ENCODE peak calls at places on chromosome 17, in seven cellular contexts. R, X, Q, T, D, O and W are unnamed samples.

GRCh38 chr17:37713624-37714023 is 31.2 kb downstream of the HNF1B start:
- DNase-seq in R (no peak), X (no peak), Q (no peak), T (no peak), D (no peak), O (no peak), W (no peak)

GRCh38 chr17:50062323-50063243 is 6.7 kb downstream of the ITGA3 start:
- DNase-seq in R (no peak), X (peak), Q (no peak), T (no peak), D (no peak), O (peak), W (peak)

GRCh38 chr17:40936437-40936971 is 942 bp downstream of the KRT23 start:
- DNase-seq in R (no peak), X (no peak), Q (no peak), T (no peak), D (no peak), O (peak), W (no peak)

GRCh38 chr17:32828822-32829221 is 48.1 kb downstream of the MYO1D start:
- DNase-seq in R (no peak), X (no peak), Q (no peak), T (no peak), D (no peak), O (no peak), W (no peak)

GRCh38 chr17:11996722-11997146 is 541 bp downstream of the ZNF18 start:
- DNase-seq in R (peak), X (peak), Q (no peak), T (peak), D (no peak), O (peak), W (peak)

GRCh38 chr17:56737741-56738161 is 96.0 kb downstream of the C17orf67 start:
- DNase-seq in R (no peak), X (peak), Q (no peak), T (peak), D (no peak), O (no peak), W (no peak)

GRCh38 chr17:62780273-62780672 is 27.8 kb downstream of the MARCHF10 start:
- DNase-seq in R (no peak), X (no peak), Q (peak), T (no peak), D (no peak), O (no peak), W (no peak)

GRCh38 chr17:38326996-38327792 is 16.6 kb downstream of the GPR179 start:
- DNase-seq in R (no peak), X (no peak), Q (peak), T (no peak), D (no peak), O (no peak), W (no peak)

GRCh38 chr17:4369557-4370230 is 3.2 kb upstream of the UBE2G1 start:
- DNase-seq in R (no peak), X (no peak), Q (no peak), T (no peak), D (no peak), O (no peak), W (no peak)

GRCh38 chr17:76528156-76528527 is 9.4 kb downstream of the CYGB start:
- DNase-seq in R (no peak), X (peak), Q (no peak), T (no peak), D (no peak), O (no peak), W (no peak)

GRCh38 chr17:31144427-31144826 is 49.6 kb downstream of the NF1 start:
- DNase-seq in R (no peak), X (no peak), Q (peak), T (peak), D (peak), O (no peak), W (no peak)

GRCh38 chr17:37790153-37790552 is 45.3 kb upstream of the HNF1B start:
- DNase-seq in R (no peak), X (no peak), Q (no peak), T (peak), D (no peak), O (no peak), W (no peak)

GRCh38 chr17:21113106-21113690 is 13.6 kb upstream of the DHRS7B start:
- DNase-seq in R (no peak), X (no peak), Q (no peak), T (no peak), D (no peak), O (no peak), W (no peak)

GRCh38 chr17:10738516-10739258 is 8.9 kb upstream of the TMEM220 start:
- DNase-seq in R (no peak), X (no peak), Q (peak), T (no peak), D (no peak), O (no peak), W (no peak)

GRCh38 chr17:9022553-9023388 is 1.5 kb downstream of the NTN1 start:
- DNase-seq in R (no peak), X (no peak), Q (peak), T (peak), D (peak), O (no peak), W (peak)

GRCh38 chr17:49966767-49967166 is 2.2 kb upstream of the DLX4 start:
- DNase-seq in R (no peak), X (no peak), Q (no peak), T (no peak), D (no peak), O (no peak), W (no peak)

GRCh38 chr17:38870259-38871165 is 654 bp downstream of the LASP1 start:
- DNase-seq in R (no peak), X (peak), Q (peak), T (peak), D (no peak), O (no peak), W (peak)

GRCh38 chr17:66775881-66776400 is 59.0 kb upstream of the CACNG5 start:
- DNase-seq in R (no peak), X (no peak), Q (peak), T (peak), D (no peak), O (no peak), W (no peak)

GRCh38 chr17:40283662-40284061 is 4.0 kb upstream of the CDC6 start:
- DNase-seq in R (no peak), X (peak), Q (no peak), T (no peak), D (no peak), O (no peak), W (peak)

GRCh38 chr17:5711344-5711743 is 127.0 kb upstream of the NLRP1 start:
- DNase-seq in R (no peak), X (no peak), Q (peak), T (peak), D (peak), O (no peak), W (no peak)

GRCh38 chr17:4539025-4539424 is 16.2 kb downstream of the MYBBP1A start:
- DNase-seq in R (no peak), X (no peak), Q (no peak), T (no peak), D (no peak), O (no peak), W (no peak)

GRCh38 chr17:66580178-66580577 is 254.7 kb upstream of the CACNG5 start:
- DNase-seq in R (no peak), X (peak), Q (peak), T (peak), D (peak), O (no peak), W (peak)

GRCh38 chr17:41870097-41870496 is 4.9 kb upstream of the KLHL11 start:
- DNase-seq in R (no peak), X (no peak), Q (no peak), T (no peak), D (no peak), O (no peak), W (no peak)

GRCh38 chr17:77419547-77420475 is 279.0 kb downstream of the SEC14L1 start:
- DNase-seq in R (no peak), X (peak), Q (peak), T (peak), D (no peak), O (no peak), W (peak)

GRCh38 chr17:2138318-2138717 is 83.4 kb downstream of the HIC1 start:
- DNase-seq in R (no peak), X (no peak), Q (no peak), T (no peak), D (no peak), O (no peak), W (peak)

GRCh38 chr17:66283971-66284370 is 18.4 kb upstream of the PRKCA start:
- DNase-seq in R (no peak), X (peak), Q (no peak), T (no peak), D (no peak), O (no peak), W (no peak)

GRCh38 chr17:78873519-78874340 is 29.3 kb downstream of the CEP295NL start:
- DNase-seq in R (no peak), X (peak), Q (no peak), T (no peak), D (no peak), O (no peak), W (no peak)

GRCh38 chr17:78019367-78019975 is 61.0 kb downstream of the TNRC6C start:
- DNase-seq in R (no peak), X (peak), Q (no peak), T (peak), D (no peak), O (no peak), W (peak)

GRCh38 chr17:69819316-69820087 is 255.5 kb upstream of the KCNJ16 start:
- DNase-seq in R (no peak), X (peak), Q (no peak), T (no peak), D (no peak), O (no peak), W (peak)

GRCh38 chr17:19987897-19988296 is 10.3 kb upstream of the AKAP10 start:
- DNase-seq in R (no peak), X (no peak), Q (no peak), T (no peak), D (no peak), O (no peak), W (no peak)

GRCh38 chr17:28471531-28472342 is 1.7 kb upstream of the SLC13A2 start:
- DNase-seq in R (no peak), X (no peak), Q (no peak), T (peak), D (no peak), O (peak), W (no peak)

GRCh38 chr17:16988749-16989229 is 16.9 kb upstream of the TNFRSF13B start:
- DNase-seq in R (no peak), X (no peak), Q (no peak), T (no peak), D (no peak), O (no peak), W (no peak)

GRCh38 chr17:44935116-44935515 is 12.5 kb downstream of the KIF18B start:
- DNase-seq in R (no peak), X (no peak), Q (peak), T (no peak), D (no peak), O (no peak), W (no peak)

GRCh38 chr17:72646176-72646575 is 446.3 kb downstream of the SLC39A11 start:
- DNase-seq in R (no peak), X (peak), Q (no peak), T (peak), D (no peak), O (peak), W (no peak)

GRCh38 chr17:3890082-3890892 is 2.6 kb downstream of the CAMKK1 start:
- DNase-seq in R (no peak), X (peak), Q (no peak), T (no peak), D (no peak), O (peak), W (peak)

GRCh38 chr17:9802294-9802693 is 10.9 kb upstream of the DHRS7C start:
- DNase-seq in R (no peak), X (no peak), Q (no peak), T (peak), D (no peak), O (peak), W (no peak)

GRCh38 chr17:4594406-4595349 is 10.3 kb downstream of the SMTNL2 start:
- DNase-seq in R (no peak), X (no peak), Q (peak), T (peak), D (no peak), O (peak), W (no peak)

GRCh38 chr17:42131971-42132370 is 9.4 kb downstream of the HSPB9 start:
- DNase-seq in R (no peak), X (peak), Q (no peak), T (no peak), D (no peak), O (no peak), W (peak)

GRCh38 chr17:5686246-5686645 is 101.9 kb upstream of the NLRP1 start:
- DNase-seq in R (no peak), X (no peak), Q (no peak), T (peak), D (no peak), O (no peak), W (no peak)

GRCh38 chr17:80761421-80761871 is 216.8 kb downstream of the RPTOR start:
- DNase-seq in R (no peak), X (peak), Q (no peak), T (no peak), D (no peak), O (peak), W (peak)
- H3K4me2 ChIP-seq in R (no peak), X (peak), Q (no peak), T (no peak), D (no peak), O (no peak), W (peak)

GRCh38 chr17:81920612-81921530 is 2.9 kb upstream of the SIRT7 start:
- DNase-seq in R (no peak), X (no peak), Q (no peak), T (no peak), D (no peak), O (no peak), W (no peak)
- H3K23ac ChIP-seq in R (no peak), X (peak), Q (no peak), T (no peak), D (peak), O (no peak), W (no peak)

GRCh38 chr17:15969463-15969862 is 24.5 kb downstream of the ADORA2B start:
- DNase-seq in R (no peak), X (no peak), Q (no peak), T (no peak), D (no peak), O (no peak), W (no peak)
- H3K4me2 ChIP-seq in R (no peak), X (no peak), Q (no peak), T (no peak), D (no peak), O (no peak), W (no peak)

GRCh38 chr17:46039592-46040186 is 40.6 kb downstream of the STH start:
- DNase-seq in R (no peak), X (no peak), Q (no peak), T (no peak), D (no peak), O (no peak), W (no peak)

GRCh38 chr17:46037722-46038255 is 38.7 kb downstream of the STH start:
- DNase-seq in R (no peak), X (no peak), Q (no peak), T (no peak), D (no peak), O (no peak), W (no peak)

GRCh38 chr17:46036491-46036890 is 37.4 kb downstream of the STH start:
- DNase-seq in R (no peak), X (no peak), Q (no peak), T (no peak), D (no peak), O (no peak), W (no peak)

GRCh38 chr17:46038937-46039336 is 39.9 kb downstream of the STH start:
- DNase-seq in R (no peak), X (no peak), Q (no peak), T (no peak), D (no peak), O (no peak), W (no peak)

DNA sequence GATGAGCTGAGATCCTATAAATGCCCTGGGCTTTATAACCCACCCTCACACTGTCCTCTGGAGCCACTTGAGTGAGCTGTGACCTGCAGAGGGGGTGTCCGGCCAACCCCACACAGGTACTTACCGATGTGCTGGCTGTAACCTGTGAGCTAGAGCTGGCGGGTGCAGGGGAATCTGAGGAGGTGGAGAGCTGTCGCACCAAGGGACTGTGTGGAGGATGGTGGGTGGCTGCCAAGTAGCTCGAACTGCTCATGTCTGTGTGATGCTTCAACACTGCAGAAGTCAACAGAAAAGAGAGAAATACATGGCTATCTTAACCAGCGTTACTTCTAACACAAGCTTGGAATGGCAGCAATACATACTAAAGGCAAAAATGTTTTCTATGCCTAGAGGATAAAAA is 39.4 kb downstream of the STH start:
- DNase-seq in R (no peak), X (no peak), Q (no peak), T (no peak), D (no peak), O (no peak), W (no peak)
- H3K23ac ChIP-seq in R (no peak), X (no peak), Q (no peak), T (no peak), D (peak), O (no peak), W (no peak)

DNA sequence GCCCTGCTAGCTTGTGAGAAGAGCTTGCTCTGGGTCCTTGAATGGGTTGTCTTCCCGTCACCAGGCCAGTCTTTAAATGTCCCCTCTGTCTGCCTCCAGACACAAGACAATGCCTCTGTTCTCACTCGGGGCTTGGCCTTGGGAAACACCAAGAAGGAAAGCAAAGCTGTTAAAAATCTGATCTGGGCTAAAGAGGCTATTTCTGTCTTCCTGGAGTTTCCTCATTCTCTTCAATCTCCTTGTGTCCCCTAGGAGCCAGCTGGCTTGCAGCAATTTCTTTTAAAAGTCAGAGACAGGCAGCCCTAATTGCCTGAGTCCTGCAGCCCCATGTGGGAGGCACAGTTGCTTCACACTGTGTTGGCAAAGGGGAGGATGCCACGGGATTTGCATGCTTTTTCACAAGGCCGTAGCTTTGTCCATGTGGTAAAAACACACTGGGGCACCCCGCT is 2.6 kb downstream of the DNAI2 start:
- DNase-seq in R (no peak), X (no peak), Q (no peak), T (no peak), D (no peak), O (no peak), W (no peak)
- H3K4me2 ChIP-seq in R (no peak), X (no peak), Q (no peak), T (no peak), D (peak), O (no peak), W (no peak)

GRCh38 chr17:7262192-7263070 is at the start of gene CLDN7:
- DNase-seq in R (peak), X (no peak), Q (peak), T (peak), D (no peak), O (peak), W (no peak)
- H3K23ac ChIP-seq in R (no peak), X (peak), Q (no peak), T (peak), D (peak), O (peak), W (peak)

GRCh38 chr17:47935961-47936360 is 5.4 kb upstream of the PNPO start:
- DNase-seq in R (no peak), X (peak), Q (no peak), T (no peak), D (no peak), O (no peak), W (peak)
- H3K4me2 ChIP-seq in R (no peak), X (peak), Q (no peak), T (no peak), D (no peak), O (no peak), W (no peak)

GRCh38 chr17:63819585-63820537 is 7.4 kb upstream of the PSMC5 start:
- DNase-seq in R (no peak), X (no peak), Q (no peak), T (no peak), D (no peak), O (no peak), W (no peak)
- H3K23ac ChIP-seq in R (no peak), X (no peak), Q (no peak), T (no peak), D (no peak), O (no peak), W (no peak)